ENCODE peak calls at places on chromosomes 13 and 19, in seven cellular contexts. O is RWPE2, H is fibroblast of mammary gland, P is left ventricle myocardium inferior, V is IMR-90, A is thoracic aorta, Z is fibroblast of lung. G is an unnamed sample.

GRCh38 chr13:30107536-30108136 is 199.7 kb downstream of the KATNAL1 start:
- DNase-seq in O (no peak), H (peak), P (no peak), V (peak), A (no peak), Z (no peak), G (no peak)

GRCh38 chr19:18850560-18851375 is 19.0 kb downstream of the UPF1 start:
- DNase-seq in O (peak), H (no peak), P (no peak), V (no peak), A (no peak), Z (no peak), G (no peak)

GRCh38 chr13:79385694-79386093 is 20.4 kb downstream of the RBM26 start:
- DNase-seq in O (no peak), H (peak), P (no peak), V (no peak), A (no peak), Z (peak), G (no peak)

GRCh38 chr19:39951686-39952085 is 17.3 kb upstream of the FCGBP start:
- DNase-seq in O (no peak), H (peak), P (no peak), V (peak), A (no peak), Z (peak), G (peak)

GRCh38 chr13:34847751-34848150 is 94.3 kb upstream of the NBEA start:
- DNase-seq in O (no peak), H (no peak), P (no peak), V (no peak), A (no peak), Z (no peak), G (no peak)

GRCh38 chr13:32001392-32001768 is 30.2 kb upstream of the FRY start:
- DNase-seq in O (no peak), H (peak), P (peak), V (peak), A (no peak), Z (peak), G (peak)

GRCh38 chr13:99800004-99800403 is 171.6 kb downstream of the ZIC5 start:
- DNase-seq in O (no peak), H (no peak), P (no peak), V (no peak), A (no peak), Z (no peak), G (no peak)

GRCh38 chr19:13100031-13100588 is 2.5 kb downstream of the LYL1 start:
- DNase-seq in O (no peak), H (peak), P (no peak), V (no peak), A (no peak), Z (peak), G (no peak)

GRCh38 chr19:15419413-15420025 is 731 bp upstream of the AKAP8L start:
- DNase-seq in O (no peak), H (peak), P (no peak), V (no peak), A (no peak), Z (no peak), G (no peak)
- H3K4me3 ChIP-seq in O (peak), H (peak), P (peak), V (peak), A (peak), Z (peak), G (peak)

GRCh38 chr13:48038763-48039162 is 1.2 kb downstream of the NUDT15 start:
- DNase-seq in O (no peak), H (no peak), P (no peak), V (no peak), A (no peak), Z (no peak), G (no peak)

GRCh38 chr13:48042889-48043288 is 5.4 kb downstream of the NUDT15 start:
- DNase-seq in O (no peak), H (no peak), P (no peak), V (no peak), A (no peak), Z (no peak), G (no peak)

GRCh38 chr13:48040059-48040458 is 2.5 kb downstream of the NUDT15 start:
- DNase-seq in O (no peak), H (no peak), P (no peak), V (no peak), A (no peak), Z (no peak), G (no peak)

GRCh38 chr13:48037346-48038173 is at the start of gene NUDT15:
- DNase-seq in O (peak), H (peak), P (peak), V (peak), A (peak), Z (peak), G (peak)
- TF ChIP-seq CTCF in O (peak), H (peak), P (peak), V (peak), A (peak), Z (peak), G (peak)

GRCh38 chr19:41175825-41176734 is 16.9 kb upstream of the CYP2S1 start:
- DNase-seq in O (peak), H (peak), P (peak), V (peak), A (no peak), Z (peak), G (peak)
- H3K4me3 ChIP-seq in O (no peak), H (no peak), P (no peak), V (no peak), A (peak), Z (no peak), G (peak)

GRCh38 chr19:53883741-53884140 is 1.7 kb downstream of the PRKCG start:
- DNase-seq in O (no peak), H (no peak), P (no peak), V (no peak), A (no peak), Z (no peak), G (no peak)
- TF ChIP-seq CTCF in O (no peak), H (no peak), P (no peak), V (no peak), A (no peak), Z (no peak), G (no peak)

DNA sequence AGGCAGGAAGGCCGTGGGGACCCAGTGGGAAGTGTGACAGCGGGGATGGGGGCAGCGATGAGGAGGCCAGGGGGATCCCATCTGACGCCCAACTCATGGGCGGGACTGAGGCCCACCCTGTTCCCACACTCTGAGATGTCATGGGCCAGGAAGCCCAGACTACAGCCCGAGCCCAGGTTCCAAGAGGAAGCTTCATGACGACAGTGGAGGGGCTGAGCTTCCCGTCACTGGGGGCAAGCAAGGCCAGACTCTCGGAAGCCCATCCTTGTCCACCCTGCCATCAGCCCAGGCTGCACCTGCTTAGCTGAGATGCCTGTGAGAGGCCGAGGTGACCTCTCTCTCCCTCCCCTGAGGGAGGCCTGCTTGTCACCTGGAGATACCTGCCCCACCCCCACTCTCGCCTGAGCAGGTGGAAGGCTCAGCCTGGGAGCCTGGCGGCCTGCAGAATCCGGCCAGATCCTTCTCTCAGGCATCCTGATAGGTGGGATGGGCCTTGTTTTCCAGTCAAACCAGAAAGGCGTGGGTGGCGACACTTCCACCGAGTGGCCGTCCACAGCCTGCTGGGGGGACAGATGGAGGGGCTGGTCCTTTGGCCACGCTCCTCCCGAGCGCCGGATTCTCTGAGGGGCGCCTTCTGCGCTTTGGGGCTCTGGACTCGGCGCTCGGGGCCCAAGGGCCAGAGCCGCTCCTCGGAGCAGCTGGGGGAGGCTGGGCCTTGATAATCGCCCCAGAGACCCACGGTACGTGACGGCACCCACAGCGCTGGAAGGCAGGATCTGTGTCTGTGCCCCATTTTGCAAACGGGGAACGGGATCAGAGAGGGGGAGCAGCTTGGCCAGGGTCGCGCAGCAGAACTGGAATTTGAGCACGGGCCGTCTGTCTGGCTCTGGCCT is 4.8 kb downstream of the ZBTB7A start:
- DNase-seq in O (peak), H (peak), P (no peak), V (no peak), A (no peak), Z (no peak), G (no peak)
- H3K4me3 ChIP-seq in O (peak), H (peak), P (peak), V (no peak), A (peak), Z (peak), G (peak)

GRCh38 chr13:59547950-59548349 is 615.8 kb downstream of the DIAPH3 start:
- DNase-seq in O (no peak), H (no peak), P (no peak), V (no peak), A (no peak), Z (no peak), G (no peak)
- TF ChIP-seq CTCF in O (no peak), H (no peak), P (no peak), V (no peak), A (no peak), Z (no peak), G (no peak)

DNA sequence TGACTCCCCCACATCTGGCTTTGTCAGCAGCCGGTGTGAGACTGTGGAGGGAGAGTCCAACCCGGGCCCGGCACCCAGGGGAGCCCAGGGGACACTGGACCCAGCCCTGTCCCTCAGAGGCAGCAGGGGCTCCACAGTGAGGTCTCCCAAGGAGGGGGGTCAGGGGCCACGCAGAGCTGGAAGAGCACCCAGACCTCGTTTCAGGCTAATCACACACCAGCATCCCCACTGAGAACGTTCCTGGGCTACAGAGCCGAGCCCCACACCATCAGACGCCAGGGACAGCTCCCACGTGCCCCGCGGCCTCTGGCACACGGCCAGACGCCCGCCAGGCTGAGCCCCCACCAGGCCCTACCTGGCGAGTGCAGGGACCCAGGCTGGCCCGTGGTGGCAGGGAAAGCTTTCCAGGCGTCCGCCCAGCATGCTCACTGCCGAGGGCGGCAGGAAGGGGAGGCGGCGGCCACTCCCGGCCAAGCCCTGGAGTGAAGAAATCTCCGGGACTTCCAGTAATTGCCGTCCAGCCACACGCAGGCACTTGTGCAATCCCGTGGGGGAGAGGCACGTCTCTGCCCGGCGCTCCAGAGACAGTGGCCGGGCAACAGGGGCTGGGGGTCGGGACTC is 19.2 kb downstream of the SBNO2 start:
- DNase-seq in O (no peak), H (peak), P (peak), V (peak), A (peak), Z (peak), G (peak)
- H3K4me3 ChIP-seq in O (no peak), H (peak), P (peak), V (peak), A (peak), Z (peak), G (peak)

GRCh38 chr19:16495982-16496612 is at the start of the genes C19orf44 and CALR3:
- DNase-seq in O (peak), H (peak), P (peak), V (peak), A (peak), Z (peak), G (peak)
- TF ChIP-seq CTCF in O (no peak), H (no peak), P (peak), V (peak), A (peak), Z (no peak), G (peak)

G was measured in fibroblast of villous mesenchyme.